ENCODE peak calls at places on chromosomes 6 and 20, in four cellular contexts. N is HCT116, L is OCI-LY7, G is fibroblast of lung. O is an unnamed sample.
A peak's percentile ranks its signal among the peaks of the same experiment; 100 is the strongest.

GRCh38 chr6:41789937-41790502 is 2.5 kb downstream of the TOMM6 start:
- DNase-seq in G (no peak), L (no peak), N (no peak), O (no peak)

GRCh38 chr6:155782320-155782730 is 326.7 kb upstream of the NOX3 start:
- DNase-seq in G (peak; percentile 99), N (peak; percentile 95), L (no peak), O (peak; percentile 81)

GRCh38 chr6:2641044-2641673 is 109.6 kb downstream of the MYLK4 start:
- DNase-seq in N (no peak), G (no peak), L (peak; percentile 2), O (no peak)

GRCh38 chr6:35311390-35312075 is 13.9 kb downstream of the DEF6 start:
- DNase-seq in N (no peak), G (no peak), L (peak; percentile 82), O (peak; percentile 34)

GRCh38 chr6:55448446-55448845 is 121.2 kb downstream of the GFRAL start:
- DNase-seq in G (peak; percentile 39), N (no peak), L (no peak), O (no peak)

GRCh38 chr20:18390201-18390600 is 76.6 kb downstream of the DZANK1 start:
- DNase-seq in L (no peak), N (no peak), G (no peak), O (no peak)

GRCh38 chr6:168232528-168232927 is 87.0 kb downstream of the DACT2 start:
- DNase-seq in N (no peak), G (no peak), L (no peak), O (no peak)

GRCh38 chr20:58406422-58407001 is 17.5 kb downstream of the VAPB start:
- DNase-seq in L (no peak), G (peak; percentile 34), N (no peak), O (no peak)

GRCh38 chr6:70337379-70338073 is 34.6 kb upstream of the COL9A1 start:
- DNase-seq in L (no peak), G (no peak), N (no peak), O (peak; percentile 92)

GRCh38 chr6:146860583-146860982 is 261.8 kb downstream of the ADGB start:
- DNase-seq in N (no peak), L (no peak), G (no peak), O (no peak)

GRCh38 chr6:104014133-104014532 is 845.6 kb downstream of the HACE1 start:
- DNase-seq in L (no peak), N (no peak), G (no peak), O (no peak)

GRCh38 chr6:44133003-44133931 is 5.9 kb downstream of the TMEM63B start:
- DNase-seq in G (peak; percentile 13), L (no peak), N (peak; percentile 15), O (peak; percentile 79)

GRCh38 chr6:39347906-39348585 is 25.5 kb upstream of the KCNK16 start:
- DNase-seq in N (peak; percentile 24), L (peak; percentile 47), G (peak; percentile 33), O (peak; percentile 58)

GRCh38 chr6:19892250-19892649 is 55.1 kb downstream of the ID4 start:
- DNase-seq in L (no peak), N (peak; percentile 75), G (no peak), O (no peak)

GRCh38 chr6:2850480-2851150 is 9.0 kb upstream of the SERPINB1 start:
- DNase-seq in G (peak; percentile 71), L (no peak), N (no peak), O (no peak)

GRCh38 chr6:155346957-155347356 is 32.7 kb upstream of the TFB1M start:
- DNase-seq in G (no peak), L (no peak), N (no peak), O (no peak)

GRCh38 chr20:3209946-3210317 is 634 bp downstream of the ITPA start:
- DNase-seq in L (peak; percentile 16), G (peak; percentile 10), N (no peak), O (peak; percentile 15)

GRCh38 chr20:3646067-3646440 is 17.1 kb downstream of the GFRA4 start:
- DNase-seq in N (no peak), G (no peak), L (no peak), O (no peak)

GRCh38 chr6:149449831-149450678 is 34.8 kb downstream of the ZC3H12D start:
- DNase-seq in L (no peak), G (no peak), N (no peak), O (no peak)

GRCh38 chr6:15520616-15521203 is 142.1 kb downstream of the DTNBP1 start:
- DNase-seq in G (no peak), N (no peak), L (no peak), O (no peak)

GRCh38 chr6:11950109-11950508 is 62.0 kb upstream of the HIVEP1 start:
- DNase-seq in N (no peak), G (no peak), L (no peak), O (no peak)

GRCh38 chr6:108868551-108869145 is 20.4 kb downstream of the ARMC2 start:
- DNase-seq in N (no peak), G (no peak), L (no peak), O (no peak)

GRCh38 chr20:59145247-59145925 is 18.2 kb upstream of the ZNF831 start:
- DNase-seq in N (no peak), G (no peak), L (no peak), O (no peak)

GRCh38 chr6:128655978-128656498 is 135.6 kb upstream of the PTPRK start:
- DNase-seq in N (peak; percentile 85), G (peak; percentile 97), L (no peak), O (no peak)

GRCh38 chr6:35496851-35497570 is at the start of gene TEAD3:
- DNase-seq in N (no peak), L (peak; percentile 48), G (peak; percentile 55), O (peak; percentile 55)

GRCh38 chr6:142758257-142759025 is 186.5 kb downstream of the HIVEP2 start:
- DNase-seq in N (no peak), L (no peak), G (no peak), O (no peak)

GRCh38 chr20:34768105-34768504 is 57.3 kb downstream of the NCOA6 start:
- DNase-seq in N (no peak), G (peak; percentile 58), L (no peak), O (no peak)

GRCh38 chr6:31547727-31548422 is 467 bp downstream of the NFKBIL1 start:
- DNase-seq in G (no peak), L (no peak), N (no peak), O (no peak)

GRCh38 chr6:99522531-99522930 is 7.3 kb upstream of the USP45 start:
- DNase-seq in L (no peak), G (peak; percentile 67), N (no peak), O (no peak)

GRCh38 chr20:13302647-13303425 is 81.8 kb downstream of the ISM1 start:
- DNase-seq in N (peak; percentile 4), G (no peak), L (peak; percentile 16), O (peak; percentile 44)

GRCh38 chr6:98845201-98846020 is 11.0 kb downstream of the POU3F2 start:
- DNase-seq in G (peak; percentile 94), N (peak; percentile 34), L (peak; percentile 68), O (peak; percentile 65)

GRCh38 chr6:147941143-147941542 is 401.5 kb upstream of the SASH1 start:
- DNase-seq in N (no peak), L (no peak), G (peak; percentile 68), O (no peak)

GRCh38 chr6:9482030-9482731 is 932.7 kb downstream of the TFAP2A start:
- DNase-seq in G (peak; percentile 97), N (peak; percentile 78), L (no peak), O (no peak)

GRCh38 chr20:51462566-51463276 is 79.8 kb downstream of the NFATC2 start:
- DNase-seq in L (no peak), N (no peak), G (peak; percentile 70), O (no peak)

GRCh38 chr6:15810618-15811017 is 147.8 kb upstream of the DTNBP1 start:
- DNase-seq in L (no peak), N (no peak), G (no peak), O (no peak)

GRCh38 chr6:111709615-111710398 is 104.1 kb upstream of the TRAF3IP2 start:
- DNase-seq in L (peak; percentile 74), G (peak; percentile 65), N (peak; percentile 48), O (peak; percentile 67)

GRCh38 chr6:129280719-129281118 is 397.8 kb downstream of the LAMA2 start:
- DNase-seq in G (no peak), L (no peak), N (no peak), O (no peak)

GRCh38 chr20:3074812-3075211 is 3.4 kb downstream of the OXT start:
- DNase-seq in L (no peak), N (no peak), G (no peak), O (peak; percentile 44)

GRCh38 chr6:158910484-158911075 is 89.4 kb downstream of the RSPH3 start:
- DNase-seq in N (no peak), G (peak; percentile 33), L (peak; percentile 90), O (peak; percentile 26)
- H3K27ac ChIP-seq in N (peak overlapping the region; percentile 32), G (no peak overlapping the region), L (peak overlapping the region; percentile 94), O (no peak overlapping the region)

DNA sequence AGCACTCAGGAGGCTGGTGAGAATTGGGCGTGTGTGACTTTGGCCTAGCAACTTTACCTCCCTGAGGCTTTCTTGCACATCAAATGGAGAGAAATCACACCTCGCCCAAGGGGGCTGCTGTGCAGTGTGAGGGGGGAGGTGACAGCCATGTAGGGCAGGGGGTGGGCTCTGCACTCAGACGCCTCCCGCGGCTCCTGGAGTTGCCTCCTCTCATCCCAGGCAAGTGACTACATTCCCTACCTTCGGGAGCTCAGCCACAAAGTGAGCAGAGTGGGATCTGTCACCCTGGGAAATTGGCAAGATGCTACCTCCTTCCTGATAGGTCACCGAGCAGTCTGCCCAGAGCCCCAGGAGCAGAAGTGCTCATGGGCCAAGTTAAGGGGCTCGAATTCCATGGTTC is 56.0 kb downstream of the GCNT2 start:
- DNase-seq in L (no peak), G (no peak), N (no peak), O (no peak)
- H3K4me1 ChIP-seq in L (no peaks in the 10 kb centered on the region), G (no peaks in the 10 kb centered on the region), N (peaks cover 3% of the 10 kb centered on the region), O (peaks cover 6% of the 10 kb centered on the region)

DNA sequence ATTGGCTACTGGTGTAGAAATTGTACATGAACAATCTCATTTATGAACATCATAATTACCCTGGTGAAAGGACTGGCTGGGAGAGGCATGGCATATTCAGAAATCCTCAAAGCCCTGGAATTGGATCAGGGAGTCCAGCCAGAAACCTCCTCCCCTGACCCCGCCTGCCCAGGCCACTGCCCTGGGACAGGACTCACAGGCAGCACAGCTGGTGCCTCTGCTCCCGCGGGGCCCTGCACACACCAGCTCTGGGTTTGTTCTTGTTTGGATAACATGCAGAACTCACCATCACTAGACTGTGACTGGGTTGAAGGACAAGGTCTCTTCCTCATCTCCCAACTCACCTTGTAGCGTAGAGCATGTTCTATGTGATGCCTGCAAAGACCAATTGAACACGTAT is 56.2 kb downstream of the AGPAT4 start:
- DNase-seq in L (no peak), N (no peak), G (no peak), O (no peak)
- H3K9me3 ChIP-seq in L (no peaks in the 10 kb centered on the region), N (peaks cover 9% of the 10 kb centered on the region), G (no peaks in the 10 kb centered on the region), O (no peaks in the 10 kb centered on the region)

GRCh38 chr20:23161244-23161875 is 75.2 kb upstream of the CD93 start:
- DNase-seq in L (no peak), N (no peak), G (peak; percentile 53), O (no peak)

GRCh38 chr20:23163562-23163961 is 77.4 kb upstream of the CD93 start:
- DNase-seq in G (no peak), N (no peak), L (no peak), O (no peak)

GRCh38 chr20:23162887-23163286 is 76.8 kb upstream of the CD93 start:
- DNase-seq in G (no peak), L (no peak), N (no peak), O (no peak)

GRCh38 chr20:23160536-23161243 is 74.6 kb upstream of the CD93 start:
- DNase-seq in G (peak; percentile 48), L (no peak), N (no peak), O (no peak)

GRCh38 chr20:23161968-23162696 is 76.0 kb upstream of the CD93 start:
- DNase-seq in L (no peak), G (peak; percentile 78), N (no peak), O (peak; percentile 99)
- H3K27ac ChIP-seq in L (no peak overlapping the region), G (no peak overlapping the region), N (no peak overlapping the region), O (no peak overlapping the region)

O was measured in small intestine.